ENCODE peak calls at places on chromosome 22, in six cellular contexts. C is GM23248, J is IMR-90, Q is heart left ventricle, S is fibroblast of lung, B is left lung. U is an unnamed sample. For H3K4me1, the result is how much of the 10 kb centered on the place peaks cover.

GRCh38 chr22:42078469-42079318 is 806 bp upstream of the SMDT1 start:
- DNase-seq in C (peak), J (no peak), Q (no peak), S (no peak), B (no peak), U (no peak)

GRCh38 chr22:29205598-29206371 is at the start of gene EMID1:
- DNase-seq in C (peak), J (peak), Q (no peak), S (peak), B (no peak), U (peak)

GRCh38 chr22:28799125-28799833 is 1.1 kb downstream of the XBP1 start:
- DNase-seq in C (peak), J (peak), Q (no peak), S (peak), B (no peak), U (no peak)

GRCh38 chr22:50595189-50595588 is 5.4 kb upstream of the MAPK8IP2 start:
- DNase-seq in C (no peak), J (no peak), Q (no peak), S (no peak), B (no peak), U (no peak)

GRCh38 chr22:44024288-44024908 is at the start of gene PARVB:
- DNase-seq in C (peak), J (no peak), Q (peak), S (no peak), B (peak), U (peak)

GRCh38 chr22:50343541-50343935 is 411 bp downstream of the PPP6R2 start:
- DNase-seq in C (no peak), J (no peak), Q (no peak), S (no peak), B (no peak), U (no peak)

GRCh38 chr22:32723632-32724031 is 77.9 kb upstream of the TIMP3 start:
- DNase-seq in C (peak), J (peak), Q (peak), S (peak), B (peak), U (peak)

GRCh38 chr22:17785185-17786184 is 11.2 kb upstream of the BID start:
- DNase-seq in C (peak), J (no peak), Q (peak), S (no peak), B (no peak), U (peak)

GRCh38 chr22:42101186-42101585 is 10.6 kb upstream of the NDUFA6 start:
- DNase-seq in C (no peak), J (no peak), Q (no peak), S (no peak), B (no peak), U (no peak)

GRCh38 chr22:49367016-49367697 is 460.5 kb downstream of the BRD1 start:
- DNase-seq in C (no peak), J (no peak), Q (no peak), S (no peak), B (no peak), U (no peak)

GRCh38 chr22:21938906-21939305 is 13.7 kb downstream of the PPM1F start:
- DNase-seq in C (no peak), J (no peak), Q (no peak), S (no peak), B (no peak), U (no peak)
- H3K4me3 ChIP-seq in C (peak), J (no peak), Q (peak), S (no peak), B (peak), U (no peak)

GRCh38 chr22:36334081-36334831 is 53.5 kb downstream of the MYH9 start:
- DNase-seq in C (no peak), J (no peak), Q (peak), S (peak), B (no peak), U (peak)
- H3K4me1 ChIP-seq in C (half or more), J (half or more), Q (half or more), S (half or more), B (half or more), U (half or more)

GRCh38 chr22:23525510-23525909 is 54.6 kb downstream of the IGLL1 start:
- DNase-seq in C (no peak), J (no peak), Q (no peak), S (no peak), B (no peak), U (peak)

GRCh38 chr22:23523746-23524145 is 56.3 kb downstream of the IGLL1 start:
- DNase-seq in C (no peak), J (no peak), Q (no peak), S (no peak), B (no peak), U (peak)

GRCh38 chr22:23522642-23523251 is 57.3 kb downstream of the IGLL1 start:
- DNase-seq in C (peak), J (no peak), Q (peak), S (peak), B (no peak), U (peak)

GRCh38 chr22:23526588-23527315 is 53.3 kb downstream of the IGLL1 start:
- DNase-seq in C (no peak), J (no peak), Q (no peak), S (no peak), B (no peak), U (no peak)

DNA sequence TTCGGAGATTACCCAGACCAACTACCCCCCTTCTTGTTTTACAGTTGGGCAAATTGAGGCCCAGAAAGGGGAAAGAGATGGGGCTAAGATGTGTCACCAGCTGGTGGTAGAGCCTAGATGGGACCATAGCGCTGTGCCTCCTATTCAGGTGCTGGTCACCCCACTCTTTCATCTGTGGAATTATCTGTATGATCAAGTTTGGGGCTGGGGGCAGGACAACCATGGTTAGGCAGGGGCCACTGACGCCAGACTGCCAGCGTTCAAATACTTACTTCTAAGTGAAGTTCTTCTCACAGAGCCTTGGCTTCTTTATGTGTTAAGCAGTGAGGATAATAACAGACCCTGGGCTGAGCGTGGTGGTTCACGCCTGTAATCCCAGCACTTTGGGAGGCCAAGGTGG is 55.9 kb downstream of the IGLL1 start:
- DNase-seq in C (no peak), J (no peak), Q (no peak), S (no peak), B (no peak), U (peak)
- H3K27ac ChIP-seq in C (no peak), J (no peak), Q (no peak), S (no peak), B (no peak), U (no peak)

DNA sequence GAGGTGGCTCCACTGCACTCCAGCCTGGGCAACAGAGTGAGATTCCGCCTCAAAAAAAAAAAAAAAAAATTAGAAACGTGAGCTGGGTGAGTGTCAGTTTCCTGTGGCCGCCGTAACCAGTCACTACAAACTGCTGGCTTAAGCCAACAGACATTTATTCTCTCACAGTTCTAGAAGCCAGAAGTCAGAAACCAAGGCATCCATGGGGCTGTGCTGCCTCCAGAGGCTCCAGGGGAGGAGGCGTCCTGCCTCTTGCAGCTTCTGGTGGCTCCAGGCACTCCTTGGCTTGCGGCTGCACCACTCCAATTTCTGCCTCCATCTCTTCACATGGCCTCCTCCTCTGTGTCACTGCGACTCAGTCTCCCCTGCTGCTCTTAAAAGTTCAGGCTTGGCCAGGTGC is 11.1 kb upstream of the KIAA0930 start:
- DNase-seq in C (no peak), J (no peak), Q (no peak), S (no peak), B (no peak), U (no peak)
- H3K4me3 ChIP-seq in C (no peak), J (no peak), Q (no peak), S (no peak), B (no peak), U (no peak)

GRCh38 chr22:21816472-21816786 is 51.0 kb downstream of the MAPK1 start:
- DNase-seq in C (no peak), J (no peak), Q (no peak), S (no peak), B (no peak), U (no peak)
- H3K4me1 ChIP-seq in C (under half), J (under half), Q (under half), S (under half), B (under half), U (under half)

GRCh38 chr22:40235418-40235817 is 57.7 kb downstream of the TNRC6B start:
- DNase-seq in C (peak), J (no peak), Q (no peak), S (peak), B (no peak), U (no peak)

GRCh38 chr22:40233886-40234285 is 56.2 kb downstream of the TNRC6B start:
- DNase-seq in C (no peak), J (no peak), Q (no peak), S (no peak), B (no peak), U (no peak)

GRCh38 chr22:40237241-40237640 is 59.5 kb downstream of the TNRC6B start:
- DNase-seq in C (no peak), J (no peak), Q (no peak), S (no peak), B (no peak), U (no peak)

GRCh38 chr22:40237788-40238424 is 60.2 kb downstream of the TNRC6B start:
- DNase-seq in C (peak), J (no peak), Q (no peak), S (no peak), B (no peak), U (no peak)

GRCh38 chr22:40236131-40236665 is 58.5 kb downstream of the TNRC6B start:
- DNase-seq in C (no peak), J (no peak), Q (no peak), S (no peak), B (no peak), U (no peak)
- H3K27ac ChIP-seq in C (no peak), J (no peak), Q (no peak), S (no peak), B (no peak), U (no peak)

GRCh38 chr22:19525666-19526065 is 1.5 kb upstream of the CLDN5 start:
- DNase-seq in C (no peak), J (no peak), Q (no peak), S (no peak), B (no peak), U (no peak)

GRCh38 chr22:19525116-19525660 is 978 bp upstream of the CLDN5 start:
- DNase-seq in C (no peak), J (no peak), Q (peak), S (no peak), B (no peak), U (no peak)

GRCh38 chr22:19523240-19524169 is 705 bp downstream of the CLDN5 start:
- DNase-seq in C (peak), J (peak), Q (no peak), S (peak), B (no peak), U (no peak)

GRCh38 chr22:19522881-19523239 is 1.4 kb downstream of the CLDN5 start:
- DNase-seq in C (no peak), J (no peak), Q (no peak), S (no peak), B (no peak), U (no peak)

DNA sequence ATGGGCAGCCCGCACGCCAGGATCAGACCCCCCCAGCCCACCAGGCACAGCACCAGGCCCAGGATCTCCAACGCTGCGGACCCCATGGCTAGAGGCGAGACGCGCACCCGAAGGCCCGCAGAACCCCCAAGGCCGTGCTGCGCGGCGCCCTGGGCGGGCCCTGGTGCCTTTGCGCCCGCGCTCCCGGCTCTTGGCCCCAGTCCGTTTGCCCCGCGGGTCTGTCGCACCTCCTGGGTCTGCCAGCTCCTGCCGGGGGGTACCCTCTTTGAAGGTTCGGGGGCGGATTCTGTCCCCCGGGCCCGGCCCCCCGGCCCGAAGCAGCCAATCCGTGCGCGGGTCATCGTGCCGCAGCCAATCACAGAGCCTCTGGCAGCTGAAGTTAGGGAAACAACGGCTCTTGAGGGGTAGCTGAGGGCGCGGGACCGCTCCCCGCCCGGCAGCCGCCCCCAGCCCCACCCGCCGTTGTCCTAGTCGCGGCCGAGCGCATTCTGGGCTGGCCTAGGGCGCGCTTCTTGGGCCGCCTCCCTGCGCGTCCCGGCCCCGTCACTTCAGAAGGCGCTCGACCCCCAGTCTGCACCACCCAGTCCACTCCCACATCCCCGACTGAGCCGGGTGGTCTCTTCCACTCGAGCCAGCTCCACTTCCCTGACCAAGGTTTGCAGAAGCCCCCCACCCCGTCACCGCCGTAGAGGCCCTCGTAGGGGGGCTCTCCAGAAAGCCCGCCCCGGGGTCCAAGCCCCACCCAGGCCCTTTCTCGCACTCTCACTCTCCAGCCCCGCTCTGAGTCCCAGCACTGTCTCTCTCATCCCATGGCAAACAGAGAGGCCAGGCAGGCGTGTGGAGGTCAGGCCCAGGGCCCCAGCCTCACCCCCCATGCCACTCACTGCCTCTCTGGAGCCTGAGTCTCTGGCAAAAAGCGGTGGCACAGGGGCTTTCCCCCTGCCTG is at the start of gene CLDN5:
- DNase-seq in C (peak), J (no peak), Q (peak), S (peak), B (no peak), U (no peak)
- H3K4me3 ChIP-seq in C (peak), J (peak), Q (peak), S (peak), B (peak), U (peak)

U was measured in right cardiac atrium.